ENCODE peak calls at places on chromosome 4, in five cellular contexts. One of them, this sample, is unnamed.

GRCh38 chr4:1027219-1027915 is 15.9 kb downstream of the FGFRL1 start:
- DNase-seq in GM23338: no peak
- DNase-seq in K562: peak; percentile 27
- DNase-seq in sigmoid colon: no peak
- DNase-seq in breast epithelium: no peak
- DNase-seq in this sample: no peak

GRCh38 chr4:158936238-158936637 is 166.6 kb upstream of the RAPGEF2 start:
- DNase-seq in GM23338: no peak
- DNase-seq in K562: no peak
- DNase-seq in sigmoid colon: no peak
- DNase-seq in breast epithelium: no peak
- DNase-seq in this sample: no peak

GRCh38 chr4:169975837-169976796 is 50.1 kb downstream of the MFAP3L start:
- DNase-seq in GM23338: no peak
- DNase-seq in K562: no peak
- DNase-seq in sigmoid colon: no peak
- DNase-seq in breast epithelium: no peak
- DNase-seq in this sample: no peak

GRCh38 chr4:141721174-141721573 is 84.8 kb downstream of the IL15 start:
- DNase-seq in GM23338: no peak
- DNase-seq in K562: no peak
- DNase-seq in sigmoid colon: no peak
- DNase-seq in breast epithelium: no peak
- DNase-seq in this sample: no peak

GRCh38 chr4:82017680-82018079 is 356.1 kb downstream of the HNRNPD start:
- DNase-seq in GM23338: peak; percentile 72
- DNase-seq in K562: peak; percentile 14
- DNase-seq in sigmoid colon: no peak
- DNase-seq in breast epithelium: no peak
- DNase-seq in this sample: no peak

GRCh38 chr4:72205831-72206230 is 174.0 kb downstream of the NPFFR2 start:
- DNase-seq in GM23338: no peak
- DNase-seq in K562: no peak
- DNase-seq in sigmoid colon: no peak
- DNase-seq in breast epithelium: no peak
- DNase-seq in this sample: no peak

GRCh38 chr4:182788197-182788596 is 129.0 kb downstream of the DCTD start:
- DNase-seq in GM23338: no peak
- DNase-seq in K562: no peak
- DNase-seq in sigmoid colon: no peak
- DNase-seq in breast epithelium: no peak
- DNase-seq in this sample: no peak

GRCh38 chr4:41069268-41069667 is 145.1 kb downstream of the APBB2 start:
- DNase-seq in GM23338: no peak
- DNase-seq in K562: no peak
- DNase-seq in sigmoid colon: no peak
- DNase-seq in breast epithelium: no peak
- DNase-seq in this sample: no peak

GRCh38 chr4:47804598-47804997 is 33.3 kb downstream of the CORIN start:
- DNase-seq in GM23338: no peak
- DNase-seq in K562: no peak
- DNase-seq in sigmoid colon: no peak
- DNase-seq in breast epithelium: no peak
- DNase-seq in this sample: no peak

GRCh38 chr4:148060264-148061138 is 328.6 kb downstream of the ARHGAP10 start:
- DNase-seq in GM23338: no peak
- DNase-seq in K562: no peak
- DNase-seq in sigmoid colon: no peak
- DNase-seq in breast epithelium: no peak
- DNase-seq in this sample: no peak

GRCh38 chr4:27861381-27861787 is 1000.7 kb downstream of the STIM2 start:
- DNase-seq in GM23338: peak; percentile 89
- DNase-seq in K562: no peak
- DNase-seq in sigmoid colon: no peak
- DNase-seq in breast epithelium: no peak
- DNase-seq in this sample: no peak

GRCh38 chr4:78323439-78323838 is 228.1 kb upstream of the ANXA3 start:
- DNase-seq in GM23338: peak; percentile 32
- DNase-seq in K562: no peak
- DNase-seq in sigmoid colon: no peak
- DNase-seq in breast epithelium: no peak
- DNase-seq in this sample: no peak

DNA sequence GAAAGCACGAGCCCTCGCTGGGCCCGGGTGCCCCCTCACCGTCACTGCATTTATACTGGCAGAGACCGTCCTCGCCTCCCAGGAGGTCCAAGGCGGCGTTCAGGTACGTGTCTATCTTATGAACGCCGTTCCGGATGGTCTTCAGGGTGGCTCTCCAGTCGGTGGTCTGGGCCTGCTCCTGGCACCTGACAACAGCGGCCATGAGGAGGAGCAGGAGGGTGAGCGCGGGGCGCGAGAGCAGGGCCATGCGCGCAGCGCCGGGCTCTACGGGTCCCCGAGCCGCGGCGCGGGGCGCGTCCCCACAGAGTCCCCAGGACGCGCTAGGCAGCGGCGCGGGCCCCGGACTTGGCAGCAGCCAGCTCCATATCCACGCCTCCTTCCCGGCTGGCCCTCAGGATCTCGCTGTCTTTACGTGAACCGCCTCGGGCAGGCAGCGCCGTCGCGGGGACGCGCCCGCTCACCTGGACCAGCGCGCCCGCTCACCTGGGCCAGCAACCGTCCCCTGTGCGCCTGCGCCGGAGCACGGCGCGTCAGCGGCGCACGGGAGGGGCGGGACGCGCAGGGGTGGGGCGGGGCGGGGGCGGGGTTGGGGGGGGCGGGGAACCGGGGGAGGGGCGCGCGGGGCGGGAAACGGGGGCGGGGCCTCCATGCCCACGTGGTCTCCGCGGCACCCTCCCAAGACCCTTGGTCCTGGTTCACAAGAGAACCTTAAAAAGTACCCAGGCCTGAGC is at the start of gene PLA2G12A:
- DNase-seq in GM23338: peak; percentile 93
- DNase-seq in K562: peak; percentile 93
- DNase-seq in sigmoid colon: peak; percentile 79
- DNase-seq in breast epithelium: peak; percentile 86
- DNase-seq in this sample: peak; percentile 90
- TF ChIP-seq POLR2AphosphoS5 in GM23338: peak; percentile 82
- TF ChIP-seq POLR2AphosphoS5 in K562: peak; percentile 22
- TF ChIP-seq POLR2AphosphoS5 in sigmoid colon: peak; percentile 71
- TF ChIP-seq POLR2AphosphoS5 in breast epithelium: no peak
- TF ChIP-seq POLR2AphosphoS5 in this sample: peak; percentile 77

GRCh38 chr4:104494822-104495559 is at the start of gene CXXC4:
- DNase-seq in GM23338: peak; percentile 94
- DNase-seq in K562: peak; percentile 35
- DNase-seq in sigmoid colon: peak; percentile 90
- DNase-seq in breast epithelium: peak; percentile 38
- DNase-seq in this sample: peak; percentile 69
- TF ChIP-seq POLR2AphosphoS5 in GM23338: peak; percentile 45
- TF ChIP-seq POLR2AphosphoS5 in K562: no peak
- TF ChIP-seq POLR2AphosphoS5 in sigmoid colon: peak; percentile 53
- TF ChIP-seq POLR2AphosphoS5 in breast epithelium: peak; percentile 15
- TF ChIP-seq POLR2AphosphoS5 in this sample: peak; percentile 34

GRCh38 chr4:13922459-13922858 is 294.9 kb upstream of the BOD1L1 start:
- DNase-seq in GM23338: no peak
- DNase-seq in K562: no peak
- DNase-seq in sigmoid colon: no peak
- DNase-seq in breast epithelium: no peak
- DNase-seq in this sample: no peak

GRCh38 chr4:13920111-13920875 is 292.8 kb upstream of the BOD1L1 start:
- DNase-seq in GM23338: no peak
- DNase-seq in K562: no peak
- DNase-seq in sigmoid colon: no peak
- DNase-seq in breast epithelium: no peak
- DNase-seq in this sample: no peak

GRCh38 chr4:13919021-13919441 is 291.5 kb upstream of the BOD1L1 start:
- DNase-seq in GM23338: no peak
- DNase-seq in K562: no peak
- DNase-seq in sigmoid colon: peak; percentile 76
- DNase-seq in breast epithelium: no peak
- DNase-seq in this sample: no peak

GRCh38 chr4:13921805-13922204 is 294.3 kb upstream of the BOD1L1 start:
- DNase-seq in GM23338: no peak
- DNase-seq in K562: no peak
- DNase-seq in sigmoid colon: no peak
- DNase-seq in breast epithelium: no peak
- DNase-seq in this sample: no peak

GRCh38 chr4:13920901-13921300 is 293.4 kb upstream of the BOD1L1 start:
- DNase-seq in GM23338: peak; percentile 17
- DNase-seq in K562: no peak
- DNase-seq in sigmoid colon: peak; percentile 66
- DNase-seq in breast epithelium: peak; percentile 19
- DNase-seq in this sample: no peak
- TF ChIP-seq POLR2AphosphoS5 in GM23338: no peak
- TF ChIP-seq POLR2AphosphoS5 in K562: no peak
- TF ChIP-seq POLR2AphosphoS5 in sigmoid colon: peak; percentile 57
- TF ChIP-seq POLR2AphosphoS5 in breast epithelium: no peak
- TF ChIP-seq POLR2AphosphoS5 in this sample: no peak

GRCh38 chr4:154727540-154727939 is 16.3 kb upstream of the LRAT start:
- DNase-seq in GM23338: no peak
- DNase-seq in K562: no peak
- DNase-seq in sigmoid colon: no peak
- DNase-seq in breast epithelium: no peak
- DNase-seq in this sample: no peak
- TF ChIP-seq POLR2AphosphoS5 in GM23338: no peak
- TF ChIP-seq POLR2AphosphoS5 in K562: no peak
- TF ChIP-seq POLR2AphosphoS5 in sigmoid colon: no peak
- TF ChIP-seq POLR2AphosphoS5 in breast epithelium: no peak
- TF ChIP-seq POLR2AphosphoS5 in this sample: no peak

DNA sequence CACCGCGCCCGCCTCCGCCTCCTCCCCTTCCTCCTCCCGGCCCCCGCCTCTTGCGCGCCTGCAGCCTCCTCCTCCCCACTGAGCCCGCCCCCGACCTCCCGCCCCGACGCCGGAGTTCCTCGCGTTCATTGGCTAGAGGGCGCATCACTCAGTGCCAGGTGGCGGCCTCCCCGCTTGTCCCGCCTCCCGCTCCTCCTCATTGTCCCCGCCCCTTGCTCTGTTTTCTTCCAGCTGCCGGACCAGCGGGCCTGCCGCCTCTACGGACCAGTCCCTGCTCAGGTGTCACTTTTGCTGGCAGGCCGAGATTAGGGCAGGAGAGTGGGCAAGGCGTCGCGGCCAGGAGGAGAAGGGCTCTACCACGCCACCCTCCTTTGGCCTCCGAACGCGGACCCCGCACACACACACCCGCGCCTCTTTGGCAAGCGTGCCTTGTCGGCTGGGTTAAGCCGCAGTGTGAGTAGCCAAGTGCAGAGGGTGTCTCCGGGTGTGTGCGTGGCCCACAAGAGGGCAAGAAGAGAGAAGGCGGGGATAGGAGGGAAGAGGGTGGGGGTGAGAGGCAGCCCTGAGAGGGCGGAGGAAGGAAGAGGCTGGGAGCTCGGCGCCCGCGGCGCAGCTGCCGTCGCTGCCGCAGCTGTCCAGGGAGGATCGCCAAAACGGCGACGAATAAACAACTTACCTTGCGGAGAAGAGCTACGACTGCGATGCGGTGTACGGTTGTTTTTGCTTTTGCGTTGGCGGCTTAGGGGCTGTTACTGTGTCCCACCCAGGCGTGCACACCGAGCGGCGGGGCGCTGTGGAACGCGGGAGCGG is 436 bp upstream of the PPP3CA start:
- DNase-seq in GM23338: peak; percentile 98
- DNase-seq in K562: peak; percentile 100
- DNase-seq in sigmoid colon: peak; percentile 100
- DNase-seq in breast epithelium: peak; percentile 97
- DNase-seq in this sample: peak; percentile 99
- TF ChIP-seq POLR2AphosphoS5 in GM23338: peak; percentile 76
- TF ChIP-seq POLR2AphosphoS5 in K562: no peak
- TF ChIP-seq POLR2AphosphoS5 in sigmoid colon: peak; percentile 92
- TF ChIP-seq POLR2AphosphoS5 in breast epithelium: peak; percentile 84
- TF ChIP-seq POLR2AphosphoS5 in this sample: peak; percentile 71

DNA sequence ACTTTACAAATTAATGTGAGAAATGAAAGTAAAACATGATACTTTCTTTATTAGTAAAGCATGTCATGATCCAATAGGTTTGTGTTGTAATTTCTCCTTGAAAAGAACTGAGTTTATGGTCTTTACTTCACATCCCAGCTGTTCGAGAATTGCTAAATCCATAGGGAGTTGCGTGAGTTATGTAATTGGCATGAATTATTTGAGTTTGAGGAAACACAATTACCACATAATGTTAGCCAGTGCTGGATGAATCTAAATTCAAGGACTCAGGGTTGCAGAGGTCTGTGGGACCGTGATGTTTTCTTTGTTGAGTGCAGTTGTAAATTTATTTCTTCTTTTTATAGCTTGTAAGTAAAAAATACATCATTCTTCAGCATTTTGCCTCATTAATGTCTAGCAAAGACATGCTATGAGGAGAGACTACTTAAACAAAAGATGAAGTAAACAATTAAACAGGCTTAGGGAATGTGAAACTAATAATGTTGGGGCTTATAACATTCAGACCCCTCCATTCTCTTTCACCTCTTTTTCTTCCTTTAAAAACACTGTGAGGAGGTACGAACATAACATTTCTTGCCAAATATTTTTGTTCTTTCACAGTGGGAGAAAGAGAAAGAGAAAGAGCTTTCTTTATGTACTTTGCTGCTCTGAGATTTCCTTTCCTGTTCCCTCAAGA is 159.7 kb upstream of the ANK2 start:
- DNase-seq in GM23338: no peak
- DNase-seq in K562: no peak
- DNase-seq in sigmoid colon: no peak
- DNase-seq in breast epithelium: no peak
- DNase-seq in this sample: no peak
- TF ChIP-seq POLR2AphosphoS5 in GM23338: no peak
- TF ChIP-seq POLR2AphosphoS5 in K562: no peak
- TF ChIP-seq POLR2AphosphoS5 in sigmoid colon: no peak
- TF ChIP-seq POLR2AphosphoS5 in breast epithelium: no peak
- TF ChIP-seq POLR2AphosphoS5 in this sample: no peak

DNA sequence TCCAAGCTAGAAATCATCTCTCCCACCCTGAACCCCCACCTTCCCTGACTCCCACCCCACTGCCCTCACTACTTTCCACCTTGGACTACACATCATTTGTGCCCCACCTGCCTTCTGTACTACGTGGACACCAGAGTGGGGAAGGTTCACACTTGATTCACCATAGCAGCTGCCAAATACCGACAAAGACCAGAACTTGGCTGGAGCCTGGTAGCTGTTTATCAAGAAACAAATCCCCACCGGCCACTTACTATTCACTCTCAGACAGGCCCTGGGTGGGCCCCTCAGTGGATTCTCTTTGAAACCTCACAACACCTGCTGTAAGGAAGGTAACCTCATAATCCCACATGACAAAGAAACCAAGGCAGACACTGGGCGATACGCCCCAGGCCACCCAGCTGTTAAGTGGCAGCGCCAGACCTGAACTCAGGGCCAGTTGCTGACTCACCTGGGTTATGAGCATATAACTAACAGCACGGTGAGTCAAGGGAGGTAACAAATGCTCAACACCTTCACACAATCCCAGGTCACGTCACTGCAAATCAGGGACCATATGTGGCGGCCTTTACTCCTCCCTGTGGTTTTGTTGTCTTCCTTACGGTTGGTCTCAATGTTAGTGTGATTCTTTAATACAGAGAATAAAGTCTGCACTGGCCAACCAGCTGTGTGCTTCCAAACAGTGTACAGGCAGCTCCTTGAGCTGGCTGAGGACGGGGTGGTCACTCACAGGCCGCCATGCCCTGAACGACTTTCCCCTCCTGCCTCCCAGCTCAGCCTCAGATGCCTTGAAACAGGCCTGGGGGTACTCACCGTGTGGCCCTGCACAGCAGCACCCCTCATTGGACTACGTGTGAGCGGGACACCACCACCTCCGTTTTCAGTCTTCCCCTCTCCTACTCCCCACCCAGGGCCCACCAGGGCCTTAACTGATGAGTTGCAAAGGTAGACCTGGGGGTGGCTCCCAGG is 7.5 kb downstream of the WDR1 start:
- DNase-seq in GM23338: no peak
- DNase-seq in K562: no peak
- DNase-seq in sigmoid colon: no peak
- DNase-seq in breast epithelium: no peak
- DNase-seq in this sample: no peak
- TF ChIP-seq POLR2AphosphoS5 in GM23338: no peak
- TF ChIP-seq POLR2AphosphoS5 in K562: peak; percentile 16
- TF ChIP-seq POLR2AphosphoS5 in sigmoid colon: peak; percentile 77
- TF ChIP-seq POLR2AphosphoS5 in breast epithelium: no peak
- TF ChIP-seq POLR2AphosphoS5 in this sample: no peak